ENCODE peak calls at places on chromosomes 5 and 9, in four cellular contexts. One of them, this sample, is unnamed.

GRCh38 chr9:2418619-2419018 is 203.0 kb upstream of the VLDLR start:
- DNase-seq in tibial artery: no peak
- DNase-seq in esophagus squamous epithelium: no peak
- DNase-seq in H7: no peak
- DNase-seq in this sample: peak

GRCh38 chr9:135061441-135061840 is 26.0 kb upstream of the OLFM1 start:
- DNase-seq in tibial artery: no peak
- DNase-seq in esophagus squamous epithelium: no peak
- DNase-seq in H7: no peak
- DNase-seq in this sample: no peak

GRCh38 chr5:37889612-37890317 is 49.9 kb upstream of the GDNF start:
- DNase-seq in tibial artery: no peak
- DNase-seq in esophagus squamous epithelium: no peak
- DNase-seq in H7: no peak
- DNase-seq in this sample: peak

GRCh38 chr9:33211695-33212393 is 28.1 kb upstream of the SPINK4 start:
- DNase-seq in tibial artery: no peak
- DNase-seq in esophagus squamous epithelium: no peak
- DNase-seq in H7: no peak
- DNase-seq in this sample: peak

GRCh38 chr9:120579139-120579749 is 723 bp downstream of the CDK5RAP2 start:
- DNase-seq in tibial artery: no peak
- DNase-seq in esophagus squamous epithelium: no peak
- DNase-seq in H7: peak
- DNase-seq in this sample: no peak

GRCh38 chr9:108994695-108995094 is 18.6 kb downstream of the CTNNAL1 start:
- DNase-seq in tibial artery: peak
- DNase-seq in esophagus squamous epithelium: no peak
- DNase-seq in H7: no peak
- DNase-seq in this sample: peak

GRCh38 chr5:87393331-87393730 is 19.4 kb downstream of the CCNH start:
- DNase-seq in tibial artery: no peak
- DNase-seq in esophagus squamous epithelium: no peak
- DNase-seq in H7: no peak
- DNase-seq in this sample: no peak

GRCh38 chr9:90988318-90988717 is 186.7 kb downstream of the SYK start:
- DNase-seq in tibial artery: no peak
- DNase-seq in esophagus squamous epithelium: no peak
- DNase-seq in H7: no peak
- DNase-seq in this sample: no peak

GRCh38 chr5:145801195-145801594 is 33.9 kb downstream of the PRELID2 start:
- DNase-seq in tibial artery: no peak
- DNase-seq in esophagus squamous epithelium: no peak
- DNase-seq in H7: no peak
- DNase-seq in this sample: no peak

GRCh38 chr5:43020294-43020711 is 19.8 kb downstream of the ANXA2R start:
- DNase-seq in tibial artery: no peak
- DNase-seq in esophagus squamous epithelium: no peak
- DNase-seq in H7: no peak
- DNase-seq in this sample: no peak

GRCh38 chr9:125025584-125025983 is 84.7 kb upstream of the GOLGA1 start:
- DNase-seq in tibial artery: no peak
- DNase-seq in esophagus squamous epithelium: no peak
- DNase-seq in H7: no peak
- DNase-seq in this sample: no peak

GRCh38 chr9:92706218-92706940 is 36.4 kb upstream of the IPPK start:
- DNase-seq in tibial artery: no peak
- DNase-seq in esophagus squamous epithelium: no peak
- DNase-seq in H7: peak
- DNase-seq in this sample: no peak

GRCh38 chr9:120740135-120740534 is 25.9 kb upstream of the MEGF9 start:
- DNase-seq in tibial artery: no peak
- DNase-seq in esophagus squamous epithelium: no peak
- DNase-seq in H7: no peak
- DNase-seq in this sample: no peak

GRCh38 chr5:55370291-55370925 is 62.6 kb downstream of the MTREX start:
- DNase-seq in tibial artery: no peak
- DNase-seq in esophagus squamous epithelium: no peak
- DNase-seq in H7: no peak
- DNase-seq in this sample: no peak

GRCh38 chr9:1050125-1050895 is at the start of gene DMRT2:
- DNase-seq in tibial artery: peak
- DNase-seq in esophagus squamous epithelium: no peak
- DNase-seq in H7: peak
- DNase-seq in this sample: peak

GRCh38 chr9:114343471-114344187 is 14.0 kb downstream of the ORM2 start:
- DNase-seq in tibial artery: no peak
- DNase-seq in esophagus squamous epithelium: no peak
- DNase-seq in H7: no peak
- DNase-seq in this sample: no peak

GRCh38 chr5:9034671-9035070 is 511.2 kb downstream of the SEMA5A start:
- DNase-seq in tibial artery: no peak
- DNase-seq in esophagus squamous epithelium: no peak
- DNase-seq in H7: no peak
- DNase-seq in this sample: peak

GRCh38 chr5:88602584-88602983 is 280.4 kb downstream of the MEF2C start:
- DNase-seq in tibial artery: no peak
- DNase-seq in esophagus squamous epithelium: no peak
- DNase-seq in H7: peak
- DNase-seq in this sample: no peak

GRCh38 chr9:131707677-131708612 is 31.9 kb downstream of the RAPGEF1 start:
- DNase-seq in tibial artery: peak
- DNase-seq in esophagus squamous epithelium: no peak
- DNase-seq in H7: no peak
- DNase-seq in this sample: peak

GRCh38 chr5:134576386-134577021 is 51.0 kb downstream of the JADE2 start:
- DNase-seq in tibial artery: no peak
- DNase-seq in esophagus squamous epithelium: no peak
- DNase-seq in H7: peak
- DNase-seq in this sample: no peak

GRCh38 chr5:150895431-150896428 is 9.1 kb downstream of the ZNF300 start:
- DNase-seq in tibial artery: no peak
- DNase-seq in esophagus squamous epithelium: no peak
- DNase-seq in H7: no peak
- DNase-seq in this sample: no peak

GRCh38 chr9:127556871-127557270 is 55.2 kb upstream of the STXBP1 start:
- DNase-seq in tibial artery: no peak
- DNase-seq in esophagus squamous epithelium: no peak
- DNase-seq in H7: no peak
- DNase-seq in this sample: no peak
- H3K4me3 ChIP-seq in tibial artery: no peak
- H3K4me3 ChIP-seq in esophagus squamous epithelium: peak
- H3K4me3 ChIP-seq in H7: no peak
- H3K4me3 ChIP-seq in this sample: no peak

GRCh38 chr5:2131196-2131595 is 248.5 kb upstream of the IRX4 start:
- DNase-seq in tibial artery: no peak
- DNase-seq in esophagus squamous epithelium: no peak
- DNase-seq in H7: no peak
- DNase-seq in this sample: no peak

GRCh38 chr5:2131826-2132496 is 249.2 kb upstream of the IRX4 start:
- DNase-seq in tibial artery: no peak
- DNase-seq in esophagus squamous epithelium: no peak
- DNase-seq in H7: no peak
- DNase-seq in this sample: no peak

GRCh38 chr5:2130361-2130760 is 247.6 kb upstream of the IRX4 start:
- DNase-seq in tibial artery: no peak
- DNase-seq in esophagus squamous epithelium: no peak
- DNase-seq in H7: no peak
- DNase-seq in this sample: no peak

GRCh38 chr5:2128696-2129340 is 246.1 kb upstream of the IRX4 start:
- DNase-seq in tibial artery: no peak
- DNase-seq in esophagus squamous epithelium: no peak
- DNase-seq in H7: no peak
- DNase-seq in this sample: no peak

DNA sequence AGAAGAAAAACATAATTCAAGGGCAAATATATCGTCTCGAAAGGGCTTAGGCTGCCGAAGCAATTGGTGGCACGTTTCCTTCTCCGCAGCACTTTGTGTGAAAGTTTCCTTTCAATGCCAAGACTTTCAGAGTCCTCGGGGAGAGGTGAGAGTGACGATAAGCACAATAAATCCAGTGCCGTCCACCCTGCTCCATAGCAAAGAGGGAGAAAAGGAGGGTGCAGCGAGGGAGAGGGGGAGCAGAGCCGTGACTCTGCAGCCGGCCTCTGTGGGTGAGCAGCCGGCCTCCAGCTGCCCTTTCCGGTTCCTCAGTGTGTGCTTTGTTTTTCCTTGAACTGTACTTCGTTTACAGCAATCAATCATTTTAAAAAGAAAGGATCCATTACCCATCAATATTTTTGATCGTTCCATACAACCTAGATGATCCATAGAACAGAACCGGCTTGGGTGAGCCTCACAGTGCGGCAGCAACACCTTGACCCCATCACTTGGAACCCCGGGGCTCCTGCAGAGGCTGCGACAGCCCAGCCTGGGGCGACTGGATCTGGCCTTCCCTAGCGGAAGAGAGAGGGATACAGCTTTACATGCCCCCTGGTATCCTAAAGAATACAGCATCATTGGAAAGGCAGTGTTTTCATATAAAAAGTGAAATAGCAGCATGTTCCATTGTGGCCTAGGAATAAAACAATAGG is 247.0 kb upstream of the IRX4 start:
- DNase-seq in tibial artery: no peak
- DNase-seq in esophagus squamous epithelium: no peak
- DNase-seq in H7: no peak
- DNase-seq in this sample: no peak
- H3K4me3 ChIP-seq in tibial artery: no peak
- H3K4me3 ChIP-seq in esophagus squamous epithelium: no peak
- H3K4me3 ChIP-seq in H7: no peak
- H3K4me3 ChIP-seq in this sample: no peak

DNA sequence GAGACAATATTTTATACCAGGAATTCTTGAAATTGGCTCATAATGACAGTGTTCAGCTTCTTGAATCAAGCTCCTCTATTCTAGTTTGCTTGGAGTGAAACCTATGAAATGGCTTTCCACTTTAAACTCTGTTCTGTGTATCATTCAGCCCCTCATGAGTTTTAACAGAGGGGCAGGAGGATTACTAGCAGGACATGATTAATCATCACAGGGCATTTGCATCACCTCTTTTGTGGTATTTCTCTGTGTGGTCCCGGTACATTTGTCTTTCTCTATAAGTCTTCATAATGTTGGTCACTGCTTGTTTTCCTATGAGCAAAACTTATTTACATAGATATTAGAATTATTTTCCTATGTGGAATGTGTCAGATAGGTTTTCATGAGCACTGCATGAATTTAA is 21.2 kb downstream of the CAST start:
- DNase-seq in tibial artery: no peak
- DNase-seq in esophagus squamous epithelium: no peak
- DNase-seq in H7: no peak
- DNase-seq in this sample: no peak
- H3K4me3 ChIP-seq in tibial artery: no peak
- H3K4me3 ChIP-seq in esophagus squamous epithelium: no peak
- H3K4me3 ChIP-seq in H7: no peak
- H3K4me3 ChIP-seq in this sample: no peak

GRCh38 chr5:14450055-14450524 is 131.5 kb upstream of the OTULINL start:
- DNase-seq in tibial artery: peak
- DNase-seq in esophagus squamous epithelium: no peak
- DNase-seq in H7: no peak
- DNase-seq in this sample: peak
- H3K4me3 ChIP-seq in tibial artery: no peak
- H3K4me3 ChIP-seq in esophagus squamous epithelium: no peak
- H3K4me3 ChIP-seq in H7: no peak
- H3K4me3 ChIP-seq in this sample: no peak

GRCh38 chr9:136763649-136764035 is 676 bp downstream of the LCN15 start:
- DNase-seq in tibial artery: no peak
- DNase-seq in esophagus squamous epithelium: no peak
- DNase-seq in H7: no peak
- DNase-seq in this sample: no peak
- H3K4me3 ChIP-seq in tibial artery: no peak
- H3K4me3 ChIP-seq in esophagus squamous epithelium: no peak
- H3K4me3 ChIP-seq in H7: no peak
- H3K4me3 ChIP-seq in this sample: no peak

DNA sequence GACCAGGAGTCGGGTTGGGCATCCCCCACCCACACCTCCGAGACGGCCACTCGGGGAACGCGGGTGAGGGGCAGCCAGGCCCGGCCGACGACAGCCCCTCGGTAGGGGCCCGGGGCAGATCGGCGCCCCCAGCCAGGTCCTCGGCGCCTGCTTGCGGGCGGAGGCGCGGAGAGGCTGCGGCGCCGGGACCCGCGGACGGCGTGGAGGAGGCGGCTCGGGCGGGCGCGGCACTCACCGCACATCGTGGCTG is 235 bp downstream of the GFPT2 start:
- DNase-seq in tibial artery: no peak
- DNase-seq in esophagus squamous epithelium: no peak
- DNase-seq in H7: peak
- DNase-seq in this sample: no peak
- H3K4me3 ChIP-seq in tibial artery: peak
- H3K4me3 ChIP-seq in esophagus squamous epithelium: peak
- H3K4me3 ChIP-seq in H7: peak
- H3K4me3 ChIP-seq in this sample: peak

GRCh38 chr5:111755942-111756353 is 1.0 kb downstream of the NREP start:
- DNase-seq in tibial artery: no peak
- DNase-seq in esophagus squamous epithelium: no peak
- DNase-seq in H7: no peak
- DNase-seq in this sample: no peak
- H3K4me3 ChIP-seq in tibial artery: peak
- H3K4me3 ChIP-seq in esophagus squamous epithelium: peak
- H3K4me3 ChIP-seq in H7: peak
- H3K4me3 ChIP-seq in this sample: peak

This sample was measured in brain microvascular endothelial cell.